ENCODE peak calls at places on chromosome X, in four cellular contexts. N is HCT116, I is heart left ventricle, Y is ovary. C is an unnamed sample.
A peak's percentile ranks its signal among the peaks of the same experiment; 100 is the strongest.

GRCh38 chrX:10620121-10620699 is at the start of gene MID1:
- DNase-seq in I (peak; percentile 78), N (peak; percentile 55), Y (peak; percentile 71), C (peak; percentile 59)

GRCh38 chrX:18426004-18426320 is 554 bp downstream of the CDKL5 start:
- DNase-seq in I (no peak), N (no peak), Y (no peak), C (no peak)

GRCh38 chrX:22397566-22397965 is 124.9 kb downstream of the CBLL2 start:
- DNase-seq in N (no peak), Y (no peak), I (no peak), C (no peak)

GRCh38 chrX:19679787-19680186 is 164.5 kb upstream of the MAP3K15 start:
- DNase-seq in I (no peak), Y (no peak), N (no peak), C (no peak)

GRCh38 chrX:77484045-77484444 is 36.9 kb downstream of the FGF16 start:
- DNase-seq in N (no peak), I (no peak), Y (no peak), C (no peak)

GRCh38 chrX:104318330-104319009 is 63.7 kb upstream of the ESX1 start:
- DNase-seq in I (no peak), Y (no peak), N (peak; percentile 43), C (no peak)

GRCh38 chrX:23884427-23885024 is 23.2 kb downstream of the APOO start:
- DNase-seq in N (no peak), Y (no peak), I (no peak), C (no peak)

GRCh38 chrX:124232523-124233201 is 99.8 kb upstream of the TEX13D start:
- DNase-seq in I (peak; percentile 32), N (no peak), Y (no peak), C (no peak)

GRCh38 chrX:131752493-131753198 is 208.8 kb downstream of the OR13H1 start:
- DNase-seq in N (no peak), I (no peak), Y (peak; percentile 84), C (no peak)

GRCh38 chrX:7372843-7373525 is 225.0 kb upstream of the PUDP start:
- DNase-seq in I (no peak), N (no peak), Y (no peak), C (no peak)

GRCh38 chrX:97594825-97595224 is 711.1 kb downstream of the RPA4 start:
- DNase-seq in N (no peak), I (no peak), Y (no peak), C (no peak)

GRCh38 chrX:146224442-146224841 is 406.8 kb downstream of the SLITRK2 start:
- DNase-seq in Y (no peak), N (no peak), I (no peak), C (no peak)

GRCh38 chrX:15087747-15088146 is 182.1 kb downstream of the ASB9 start:
- DNase-seq in Y (no peak), I (no peak), N (no peak), C (no peak)

GRCh38 chrX:31212856-31213748 is 141.3 kb upstream of the FTHL17 start:
- DNase-seq in Y (no peak), I (no peak), N (no peak), C (no peak)

GRCh38 chrX:134718329-134719317 is 60.4 kb upstream of the PLAC1 start:
- DNase-seq in I (no peak), N (peak; percentile 54), Y (peak; percentile 30), C (peak; percentile 24)

GRCh38 chrX:101383679-101384078 is 2.3 kb downstream of the BTK start:
- DNase-seq in Y (no peak), I (no peak), N (no peak), C (no peak)

GRCh38 chrX:9278475-9279270 is 186.2 kb upstream of the TBL1X start:
- DNase-seq in I (no peak), Y (no peak), N (no peak), C (no peak)

GRCh38 chrX:40094900-40095587 is 2.7 kb downstream of the BCOR start:
- DNase-seq in I (no peak), N (no peak), Y (no peak), C (no peak)

GRCh38 chrX:63128509-63128908 is 222.6 kb downstream of the SPIN4 start:
- DNase-seq in N (peak; percentile 16), I (no peak), Y (no peak), C (no peak)

GRCh38 chrX:120380699-120381098 is 18.8 kb downstream of the ATP1B4 start:
- DNase-seq in Y (no peak), I (no peak), N (peak; percentile 29), C (no peak)

GRCh38 chrX:70476934-70477733 is 32.5 kb downstream of the DLG3 start:
- DNase-seq in I (no peak), N (peak; percentile 78), Y (peak; percentile 54), C (no peak)

GRCh38 chrX:84189125-84189524 is 1.1 kb upstream of the RPS6KA6 start:
- DNase-seq in N (no peak), Y (no peak), I (no peak), C (no peak)

GRCh38 chrX:71671938-71672337 is 4.6 kb downstream of the LOC101059915 start:
- DNase-seq in Y (no peak), N (no peak), I (no peak), C (no peak)

GRCh38 chrX:50700921-50701320 is 113.1 kb downstream of the SHROOM4 start:
- DNase-seq in N (no peak), Y (no peak), I (no peak), C (no peak)

GRCh38 chrX:150324919-150325318 is 38.2 kb upstream of the MAMLD1 start:
- DNase-seq in Y (no peak), N (no peak), I (no peak), C (no peak)
- H3K27me3 ChIP-seq in Y (no peaks in the 10 kb centered on the region), N (no peaks in the 10 kb centered on the region), I (no peaks in the 10 kb centered on the region), C (no peaks in the 10 kb centered on the region)

GRCh38 chrX:109735241-109735744 is 2.2 kb upstream of the ACSL4 start:
- DNase-seq in Y (no peak), N (no peak), I (no peak), C (no peak)

GRCh38 chrX:109732780-109733657 is at the start of gene ACSL4:
- DNase-seq in Y (peak; percentile 88), I (peak; percentile 94), N (peak; percentile 42), C (peak; percentile 65)

GRCh38 chrX:109733658-109734022 is 583 bp upstream of the ACSL4 start:
- DNase-seq in Y (no peak), N (no peak), I (no peak), C (no peak)

DNA sequence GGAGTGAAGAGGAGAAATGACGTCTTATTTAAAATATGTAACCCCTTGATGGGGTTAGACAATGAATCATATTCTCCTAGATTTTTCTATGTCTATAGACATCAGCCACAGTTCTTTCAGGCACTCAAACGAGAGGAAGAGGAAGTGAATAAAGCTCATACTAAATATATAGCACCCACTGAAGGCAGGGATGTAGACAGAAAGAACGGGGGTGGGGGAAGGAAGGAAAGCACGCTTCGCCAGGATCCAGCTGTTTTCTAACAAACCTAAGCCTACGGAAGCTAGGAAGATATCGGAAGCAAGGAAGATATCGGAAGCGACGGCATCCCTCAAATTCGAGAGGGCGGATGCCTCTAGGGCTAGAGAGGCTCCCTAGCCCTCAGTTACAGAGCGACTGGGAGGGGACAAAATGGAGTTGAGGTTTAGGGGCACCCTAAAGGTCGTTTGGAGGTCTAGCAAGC is 708 bp downstream of the ACSL4 start:
- DNase-seq in Y (no peak), I (no peak), N (no peak), C (no peak)
- TF ChIP-seq POLR2A in Y (no peak), I (no peak), N (no peak), C (no peak)

GRCh38 chrX:151999813-152000212 is 25.3 kb upstream of the GABRE start:
- DNase-seq in Y (no peak), N (no peak), I (no peak), C (no peak)
- H3K27me3 ChIP-seq in Y (no peaks in the 10 kb centered on the region), N (no peaks in the 10 kb centered on the region), I (no peaks in the 10 kb centered on the region), C (no peaks in the 10 kb centered on the region)

GRCh38 chrX:52934704-52935468 is 23.4 kb downstream of the FAM156A start:
- DNase-seq in Y (peak; percentile 96), N (peak; percentile 74), I (peak; percentile 94), C (peak; percentile 88)
- TF ChIP-seq POLR2A in Y (peak; percentile 54), N (peak; percentile 30), I (no peak), C (peak; percentile 90)

DNA sequence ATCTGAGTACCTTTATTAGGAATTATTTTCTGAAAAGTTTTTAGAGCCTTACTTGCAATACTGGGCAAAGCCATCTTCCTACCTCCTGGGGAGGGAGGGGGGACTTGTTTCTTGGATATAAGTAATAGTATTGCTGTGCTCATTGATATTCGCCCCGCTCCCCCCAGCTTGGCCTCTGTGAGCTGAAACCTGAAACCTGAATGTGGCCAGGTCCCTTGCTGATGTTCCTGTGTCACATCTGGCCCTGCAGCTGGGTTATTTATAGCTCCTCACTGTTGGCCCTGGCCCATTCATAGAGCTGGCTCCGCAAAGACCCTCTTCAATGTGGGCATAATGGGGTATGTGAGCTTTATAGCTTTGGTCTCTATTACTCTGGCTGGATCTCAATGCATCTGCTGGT is 59.5 kb downstream of the FRMPD3 start:
- DNase-seq in Y (no peak), N (no peak), I (no peak), C (no peak)
- H3K27me3 ChIP-seq in Y (no peaks in the 10 kb centered on the region), N (no peaks in the 10 kb centered on the region), I (peaks cover 24% of the 10 kb centered on the region), C (no peaks in the 10 kb centered on the region)

DNA sequence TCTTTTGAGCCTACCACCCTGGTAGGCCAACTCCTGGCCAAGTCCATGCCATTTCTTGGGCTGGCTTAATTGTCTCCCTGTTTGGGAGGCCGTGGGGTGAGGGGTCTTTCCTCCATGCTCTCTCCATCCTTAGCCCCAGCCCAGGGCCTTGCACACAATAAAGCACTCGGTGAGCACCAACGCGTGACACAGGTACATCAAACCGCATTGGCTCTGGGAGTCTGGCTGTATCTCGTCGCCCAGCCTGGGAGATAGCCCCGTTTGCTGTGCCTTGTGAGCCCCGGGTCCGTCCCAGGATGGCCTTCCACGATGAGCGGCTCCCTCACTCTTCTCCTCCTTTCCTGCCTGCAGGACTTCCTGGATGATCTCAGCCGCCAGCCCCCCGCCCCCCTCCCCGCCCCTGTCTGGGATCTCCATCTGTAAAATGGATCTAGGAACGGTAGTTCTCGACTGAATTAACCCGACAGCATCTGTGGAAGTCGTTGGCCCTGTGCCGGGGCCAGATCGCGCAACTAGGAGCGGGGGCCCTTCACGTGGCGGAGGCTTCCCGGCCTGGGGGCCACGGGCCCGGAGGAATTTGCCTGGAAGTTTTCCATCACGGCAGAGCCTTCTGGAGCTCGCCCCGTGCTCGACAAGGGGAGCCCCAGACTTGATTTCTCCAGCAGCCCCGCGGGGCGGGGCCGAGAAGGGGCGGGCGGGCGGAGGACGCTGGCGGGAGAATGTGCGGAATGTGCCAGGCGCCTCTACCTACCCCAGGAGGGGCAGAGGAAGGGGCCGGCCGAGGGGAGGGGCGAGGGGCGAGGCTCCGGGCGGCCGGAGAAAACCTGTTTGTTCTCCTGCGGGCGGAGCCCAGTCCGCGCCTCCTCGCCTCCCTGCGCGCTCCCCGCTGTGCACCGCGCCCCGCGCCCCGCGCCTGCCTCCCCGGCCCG is at the start of gene ZNF185:
- DNase-seq in I (no peak), N (no peak), Y (peak; percentile 36), C (no peak)
- TF ChIP-seq POLR2A in I (no peak), N (no peak), Y (no peak), C (no peak)

GRCh38 chrX:153499258-153499657 is 4.5 kb downstream of the BGN start:
- DNase-seq in N (no peak), I (no peak), Y (no peak), C (no peak)
- H3K27me3 ChIP-seq in N (no peaks in the 10 kb centered on the region), I (no peaks in the 10 kb centered on the region), Y (no peaks in the 10 kb centered on the region), C (no peaks in the 10 kb centered on the region)